ENCODE peak calls at places on chromosome 7, in seven cellular contexts. Z is HCT116, R is SK-N-SH, B is K562, N is GM12878, D is HepG2, P is H1. U is an unnamed sample.

GRCh38 chr7:2461268-2462026 is 14.8 kb downstream of the GRIFIN start:
- DNase-seq in Z (no peak), B (no peak), P (no peak), D (no peak), N (no peak), R (peak), U (no peak)

GRCh38 chr7:92740713-92741126 is 95.7 kb downstream of the CDK6 start:
- DNase-seq in D (no peak), P (no peak), N (no peak), R (no peak), Z (no peak), B (no peak), U (no peak)

GRCh38 chr7:81949306-81949705 is 179.5 kb upstream of the HGF start:
- DNase-seq in B (no peak), N (no peak), P (no peak), Z (no peak), R (no peak), D (no peak), U (no peak)

GRCh38 chr7:106563466-106564150 is 97.3 kb downstream of the CCDC71L start:
- DNase-seq in D (no peak), Z (no peak), R (no peak), N (no peak), B (peak), P (no peak), U (peak)

GRCh38 chr7:98254951-98255610 is 3.0 kb upstream of the TECPR1 start:
- DNase-seq in N (no peak), B (peak), P (no peak), Z (no peak), R (no peak), D (no peak), U (no peak)

GRCh38 chr7:142855756-142856564 is 1.1 kb downstream of the EPHB6 start:
- DNase-seq in B (no peak), Z (no peak), R (peak), P (no peak), D (no peak), N (no peak), U (no peak)

GRCh38 chr7:116173051-116174028 is 37.0 kb upstream of the TES start:
- DNase-seq in P (no peak), B (peak), D (peak), N (no peak), R (peak), Z (peak), U (peak)

GRCh38 chr7:48084727-48085432 is 4.2 kb upstream of the UPP1 start:
- DNase-seq in R (peak), P (no peak), D (peak), N (peak), Z (peak), B (peak), U (peak)

GRCh38 chr7:133230591-133231194 is 22.2 kb upstream of the EXOC4 start:
- DNase-seq in P (peak), N (no peak), D (peak), R (peak), Z (peak), B (peak), U (no peak)

GRCh38 chr7:100673942-100674431 is 447 bp downstream of the GNB2 start:
- DNase-seq in R (peak), Z (no peak), N (no peak), D (no peak), B (peak), P (peak), U (no peak)

GRCh38 chr7:111982133-111982532 is 224.1 kb downstream of the DOCK4 start:
- DNase-seq in N (no peak), R (no peak), P (no peak), D (no peak), Z (no peak), B (no peak), U (peak)

GRCh38 chr7:19030280-19030679 is 87.2 kb downstream of the TWIST1 start:
- DNase-seq in B (no peak), Z (no peak), P (no peak), R (no peak), N (no peak), D (no peak), U (no peak)

GRCh38 chr7:142383826-142384507 is 126.1 kb upstream of the PRSS58 start:
- DNase-seq in P (no peak), Z (no peak), R (no peak), D (no peak), N (no peak), B (no peak), U (peak)

GRCh38 chr7:141974831-141975230 is 1.3 kb upstream of the TAS2R38 start:
- DNase-seq in Z (peak), D (peak), R (no peak), P (no peak), N (no peak), B (peak), U (peak)

GRCh38 chr7:36396150-36396549 is 6.5 kb downstream of the ANLN start:
- DNase-seq in Z (no peak), N (no peak), D (no peak), B (no peak), R (no peak), P (no peak), U (no peak)

GRCh38 chr7:77691892-77692491 is 4.3 kb upstream of the RSBN1L start:
- DNase-seq in B (peak), D (peak), P (no peak), Z (no peak), R (no peak), N (no peak), U (no peak)

GRCh38 chr7:111388016-111388415 is 174.3 kb downstream of the IMMP2L start:
- DNase-seq in R (no peak), N (no peak), Z (no peak), B (no peak), P (no peak), D (no peak), U (no peak)

GRCh38 chr7:70599446-70600190 is 532.3 kb upstream of the GALNT17 start:
- DNase-seq in P (no peak), D (no peak), Z (no peak), R (no peak), B (no peak), N (no peak), U (no peak)

GRCh38 chr7:142804715-142805114 is 33.9 kb downstream of the PRSS2 start:
- DNase-seq in P (no peak), D (no peak), Z (no peak), B (peak), R (no peak), N (no peak), U (no peak)

GRCh38 chr7:66216687-66217086 is 11.6 kb downstream of the TPST1 start:
- DNase-seq in Z (no peak), R (no peak), D (no peak), N (no peak), P (no peak), B (no peak), U (no peak)

GRCh38 chr7:156172638-156173037 is 360.4 kb upstream of the SHH start:
- DNase-seq in N (no peak), R (no peak), Z (no peak), P (no peak), D (no peak), B (no peak), U (no peak)

GRCh38 chr7:36287371-36288241 is 102.1 kb upstream of the ANLN start:
- DNase-seq in R (peak), N (no peak), B (no peak), D (peak), Z (no peak), P (peak), U (no peak)

GRCh38 chr7:47576031-47576908 is 5.6 kb downstream of the TNS3 start:
- DNase-seq in Z (peak), D (peak), B (no peak), P (no peak), R (peak), N (no peak), U (peak)

GRCh38 chr7:157024716-157025115 is 14.3 kb upstream of the MNX1 start:
- DNase-seq in Z (no peak), N (no peak), P (no peak), D (no peak), R (no peak), B (no peak), U (no peak)

GRCh38 chr7:142584765-142585164 is 164.5 kb upstream of the PRSS1 start:
- DNase-seq in P (no peak), Z (no peak), R (no peak), N (no peak), B (no peak), D (no peak), U (no peak)

GRCh38 chr7:131603932-131604331 is 47.5 kb upstream of the PODXL start:
- DNase-seq in D (no peak), B (no peak), N (no peak), R (peak), P (no peak), Z (no peak), U (no peak)

GRCh38 chr7:117666019-117666418 is 186.2 kb downstream of the CFTR start:
- DNase-seq in R (no peak), N (no peak), B (no peak), P (no peak), D (no peak), Z (peak), U (no peak)

GRCh38 chr7:46916581-46916980 is 665.3 kb downstream of the TNS3 start:
- DNase-seq in D (no peak), P (no peak), B (no peak), Z (no peak), R (no peak), N (no peak), U (no peak)

GRCh38 chr7:20554072-20554471 is 61.4 kb upstream of the ABCB5 start:
- DNase-seq in B (peak), Z (no peak), R (no peak), D (no peak), N (no peak), P (no peak), U (no peak)

GRCh38 chr7:68176974-68177373 is 1180.3 kb downstream of the TYW1 start:
- DNase-seq in B (peak), Z (peak), R (peak), P (peak), D (peak), N (no peak), U (peak)

GRCh38 chr7:47423196-47423595 is 158.7 kb downstream of the TNS3 start:
- DNase-seq in R (no peak), N (no peak), Z (no peak), B (no peak), D (no peak), P (no peak), U (no peak)

GRCh38 chr7:81687062-81687461 is 82.8 kb downstream of the HGF start:
- DNase-seq in Z (no peak), B (no peak), R (no peak), N (no peak), D (no peak), P (no peak), U (no peak)

GRCh38 chr7:16850772-16851466 is 30.9 kb downstream of the AGR3 start:
- DNase-seq in D (no peak), B (no peak), P (no peak), N (no peak), R (peak), Z (no peak), U (no peak)
- TF ChIP-seq JUND in D (no peak), B (no peak), P (no peak), N (no peak), R (no peak), Z (no peak), U (no peak)

GRCh38 chr7:44769381-44770209 is 20.9 kb downstream of the ZMIZ2 start:
- DNase-seq in Z (no peak), B (no peak), P (no peak), D (no peak), R (no peak), N (peak), U (no peak)

GRCh38 chr7:44767134-44767911 is 18.7 kb downstream of the ZMIZ2 start:
- DNase-seq in N (no peak), B (no peak), R (peak), P (no peak), Z (no peak), D (no peak), U (no peak)

GRCh38 chr7:44766416-44766801 is 17.8 kb downstream of the ZMIZ2 start:
- DNase-seq in Z (no peak), N (no peak), B (no peak), R (peak), D (no peak), P (no peak), U (no peak)

GRCh38 chr7:44768663-44769361 is 20.2 kb downstream of the ZMIZ2 start:
- DNase-seq in P (no peak), Z (no peak), N (no peak), R (peak), B (no peak), D (no peak), U (no peak)

DNA sequence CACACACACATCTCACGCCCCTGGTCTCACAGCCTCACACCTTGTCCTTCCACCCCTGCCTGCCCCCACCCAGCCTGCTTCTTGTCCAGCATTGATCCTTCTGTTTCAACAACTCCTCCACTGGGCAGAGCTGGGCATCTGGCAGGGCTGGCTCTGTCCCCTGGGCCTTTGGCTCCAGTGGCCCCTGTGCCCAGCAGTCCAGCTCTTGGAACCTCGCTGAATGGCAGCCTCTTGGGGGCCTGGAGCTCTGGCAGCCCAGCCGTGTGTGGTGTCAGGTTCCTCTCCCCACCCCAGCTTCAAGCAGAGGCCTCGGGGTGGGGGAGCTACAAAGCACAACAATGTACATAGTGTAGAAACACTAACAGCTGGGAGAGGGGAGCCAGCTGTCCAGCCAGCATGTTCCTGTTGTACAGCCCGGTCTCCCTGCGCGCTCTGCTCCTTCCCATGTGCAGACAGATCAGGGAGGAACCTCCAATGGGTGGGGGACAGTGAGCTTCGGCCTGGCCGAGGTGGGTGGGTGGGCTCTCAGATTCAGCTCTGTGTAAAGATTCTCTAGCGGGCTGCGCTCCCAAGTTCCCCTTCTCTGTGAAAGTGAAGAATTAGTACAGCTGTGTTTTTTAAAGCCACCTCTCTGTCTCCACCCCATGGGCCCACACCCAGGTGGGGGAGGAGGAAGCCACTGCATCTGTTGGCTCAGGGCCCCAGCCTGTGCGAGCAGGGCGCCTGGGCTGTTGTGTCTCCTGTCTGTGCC is 19.4 kb downstream of the ZMIZ2 start:
- DNase-seq in P (no peak), B (peak), D (no peak), Z (no peak), R (peak), N (no peak), U (no peak)
- TF ChIP-seq JUND in P (no peak), B (peak), D (no peak), Z (no peak), R (no peak), N (no peak), U (no peak)

GRCh38 chr7:108653526-108653925 is 83.9 kb downstream of the DNAJB9 start:
- DNase-seq in P (no peak), D (peak), B (no peak), R (no peak), Z (no peak), N (no peak), U (no peak)
- TF ChIP-seq JUND in P (no peak), D (no peak), B (no peak), R (no peak), Z (no peak), N (no peak), U (no peak)

GRCh38 chr7:30920021-30920583 is 8.4 kb downstream of the AQP1 start:
- DNase-seq in B (no peak), Z (no peak), D (no peak), N (no peak), P (no peak), R (peak), U (no peak)
- TF ChIP-seq JUND in B (no peak), Z (no peak), D (no peak), N (no peak), P (no peak), R (no peak), U (no peak)

GRCh38 chr7:22435105-22435504 is 64.9 kb downstream of the STEAP1B start:
- DNase-seq in D (no peak), Z (no peak), N (peak), P (no peak), B (no peak), R (no peak), U (no peak)

GRCh38 chr7:22432203-22432718 is 67.7 kb downstream of the STEAP1B start:
- DNase-seq in R (no peak), Z (no peak), P (no peak), D (no peak), N (no peak), B (no peak), U (no peak)

GRCh38 chr7:22430457-22430856 is 69.5 kb downstream of the STEAP1B start:
- DNase-seq in B (no peak), N (no peak), Z (no peak), P (no peak), R (no peak), D (no peak), U (peak)

GRCh38 chr7:22435720-22436119 is 64.3 kb downstream of the STEAP1B start:
- DNase-seq in D (no peak), Z (no peak), B (no peak), R (no peak), N (no peak), P (no peak), U (no peak)

DNA sequence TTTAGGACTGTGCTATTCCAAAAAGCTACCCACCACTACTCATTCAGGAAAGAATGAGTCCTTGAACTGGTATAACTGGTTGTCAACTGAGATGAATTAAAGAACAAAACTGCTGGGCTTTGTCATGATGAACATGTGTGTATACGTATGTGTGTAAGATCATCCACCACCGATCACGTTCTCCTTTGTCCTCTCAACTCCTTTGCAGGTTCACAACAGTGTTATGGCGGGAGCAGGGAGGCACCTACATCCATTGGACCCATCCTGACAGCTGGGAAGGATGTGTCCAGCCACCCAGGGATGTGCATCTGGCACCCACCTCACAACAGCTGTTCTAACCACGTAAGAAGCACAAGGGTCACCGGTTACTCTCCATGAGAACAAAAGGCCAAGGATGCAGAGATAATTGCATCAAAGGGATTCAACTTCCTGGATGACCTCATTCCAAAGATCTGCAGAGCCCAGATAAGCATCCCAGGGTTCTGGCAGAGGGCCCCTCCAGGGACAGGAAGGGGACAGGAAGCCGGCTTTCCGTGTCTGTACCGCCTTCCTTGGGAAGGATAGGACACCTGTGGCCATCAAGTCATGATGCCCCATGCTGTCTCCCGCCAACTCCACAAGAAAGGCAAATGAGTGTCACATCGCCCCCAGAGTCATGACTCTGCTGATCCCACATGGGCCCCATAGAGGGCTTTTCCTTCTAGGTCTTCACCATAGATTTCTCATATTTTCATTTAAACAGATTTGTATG is 66.1 kb downstream of the STEAP1B start:
- DNase-seq in Z (no peak), P (no peak), R (no peak), N (no peak), B (peak), D (peak), U (peak)
- TF ChIP-seq JUND in Z (no peak), P (peak), R (peak), N (no peak), B (peak), D (peak), U (no peak)

GRCh38 chr7:41786324-41786723 is 83.4 kb upstream of the INHBA start:
- DNase-seq in P (no peak), Z (no peak), R (no peak), D (no peak), B (no peak), N (no peak), U (no peak)
- TF ChIP-seq JUND in P (no peak), Z (no peak), R (no peak), D (no peak), B (no peak), N (no peak), U (no peak)

U was measured in T47D.